ENCODE peak calls at places on chromosomes 1 and 21, in eight cellular contexts. S, K, G, N, J, B, T and U are unnamed samples.

GRCh38 chr1:7345516-7345915 is 425.6 kb upstream of the VAMP3 start:
- DNase-seq in S (no peak), K (no peak), G (no peak), N (no peak), J (no peak), B (no peak), T (no peak), U (no peak)

GRCh38 chr1:44655609-44656008 is 18.7 kb downstream of the TMEM53 start:
- DNase-seq in S (peak), K (no peak), G (no peak), N (peak), J (no peak), B (no peak), T (peak), U (no peak)

GRCh38 chr1:163055005-163055404 is 14.2 kb upstream of the RGS4 start:
- DNase-seq in S (no peak), K (no peak), G (no peak), N (no peak), J (no peak), B (no peak), T (no peak), U (no peak)

GRCh38 chr1:51063121-51063520 is 38.9 kb upstream of the C1orf185 start:
- DNase-seq in S (peak), K (peak), G (no peak), N (no peak), J (peak), B (no peak), T (peak), U (no peak)

GRCh38 chr1:109547412-109548320 is 749 bp upstream of the GNAI3 start:
- DNase-seq in S (peak), K (peak), G (peak), N (peak), J (no peak), B (no peak), T (no peak), U (no peak)

GRCh38 chr1:225847610-225848009 is 34.6 kb downstream of the TMEM63A start:
- DNase-seq in S (no peak), K (no peak), G (no peak), N (no peak), J (no peak), B (no peak), T (no peak), U (no peak)

GRCh38 chr1:160135051-160135592 is 16.3 kb upstream of the ATP1A4 start:
- DNase-seq in S (no peak), K (no peak), G (no peak), N (no peak), J (no peak), B (no peak), T (no peak), U (no peak)

GRCh38 chr1:149846042-149846441 is 53.3 kb upstream of the BOLA1 start:
- DNase-seq in S (no peak), K (no peak), G (no peak), N (peak), J (no peak), B (no peak), T (peak), U (no peak)

GRCh38 chr1:115330480-115331013 is 7.5 kb downstream of the NGF start:
- DNase-seq in S (no peak), K (peak), G (no peak), N (no peak), J (peak), B (no peak), T (no peak), U (no peak)

GRCh38 chr1:12650001-12650421 is 6.1 kb downstream of the AADACL4 start:
- DNase-seq in S (no peak), K (no peak), G (no peak), N (no peak), J (no peak), B (no peak), T (no peak), U (no peak)

GRCh38 chr1:9284061-9284460 is 8.6 kb upstream of the SPSB1 start:
- DNase-seq in S (no peak), K (no peak), G (peak), N (no peak), J (no peak), B (no peak), T (no peak), U (no peak)

GRCh38 chr21:14401217-14401616 is 18.3 kb upstream of the HSPA13 start:
- DNase-seq in S (no peak), K (no peak), G (no peak), N (no peak), J (no peak), B (no peak), T (no peak), U (no peak)

GRCh38 chr21:40117236-40117635 is 250.0 kb downstream of the PCP4 start:
- DNase-seq in S (no peak), K (no peak), G (no peak), N (no peak), J (no peak), B (no peak), T (no peak), U (no peak)

GRCh38 chr1:216905781-216906180 is 182.6 kb upstream of the ESRRG start:
- DNase-seq in S (no peak), K (no peak), G (no peak), N (no peak), J (no peak), B (no peak), T (no peak), U (no peak)

GRCh38 chr1:212691561-212692071 is 8.0 kb downstream of the BATF3 start:
- DNase-seq in S (no peak), K (no peak), G (no peak), N (peak), J (no peak), B (no peak), T (no peak), U (no peak)

GRCh38 chr1:145997156-145998023 is 1.0 kb upstream of the TXNIP start:
- DNase-seq in S (no peak), K (no peak), G (peak), N (peak), J (no peak), B (no peak), T (peak), U (peak)

GRCh38 chr1:111140680-111140967 is 601 bp downstream of the CEPT1 start:
- DNase-seq in S (peak), K (peak), G (no peak), N (no peak), J (peak), B (no peak), T (peak), U (no peak)

GRCh38 chr1:42993631-42994121 is 35.0 kb upstream of the SLC2A1 start:
- DNase-seq in S (no peak), K (no peak), G (no peak), N (no peak), J (no peak), B (no peak), T (no peak), U (peak)

GRCh38 chr21:28124541-28124940 is 868.1 kb downstream of the LTN1 start:
- DNase-seq in S (no peak), K (no peak), G (no peak), N (no peak), J (no peak), B (no peak), T (no peak), U (no peak)

GRCh38 chr1:172903581-172904220 is 147.0 kb downstream of the TNFSF18 start:
- DNase-seq in S (peak), K (no peak), G (no peak), N (no peak), J (no peak), B (no peak), T (no peak), U (no peak)

GRCh38 chr1:223711173-223711572 is 1.2 kb upstream of the CAPN2 start:
- DNase-seq in S (peak), K (peak), G (no peak), N (no peak), J (no peak), B (no peak), T (no peak), U (no peak)

GRCh38 chr21:21216013-21216412 is 217.8 kb downstream of the NCAM2 start:
- DNase-seq in S (no peak), K (no peak), G (no peak), N (no peak), J (no peak), B (no peak), T (no peak), U (no peak)

GRCh38 chr1:207885129-207886032 is 25.5 kb downstream of the CD34 start:
- DNase-seq in S (peak), K (peak), G (peak), N (peak), J (peak), B (peak), T (peak), U (peak)

GRCh38 chr1:200226268-200226968 is 183.4 kb downstream of the ZNF281 start:
- DNase-seq in S (peak), K (no peak), G (peak), N (peak), J (no peak), B (peak), T (no peak), U (no peak)

GRCh38 chr1:235253219-235253640 is 74.7 kb downstream of the ARID4B start:
- DNase-seq in S (peak), K (peak), G (peak), N (peak), J (peak), B (peak), T (peak), U (peak)

GRCh38 chr1:32274646-32275340 is 17.1 kb upstream of the HDAC1 start:
- DNase-seq in S (no peak), K (no peak), G (no peak), N (no peak), J (no peak), B (no peak), T (no peak), U (no peak)